ENCODE peak calls at places on chromosomes 7 and 10, in four cellular contexts. One of them, this sample, is unnamed. For H3K27me3, H3K4me1 and H3K36me3, the result is how much of the 10 kb centered on the place peaks cover.

GRCh38 chr10:106863549-106863948 is 301.0 kb downstream of the SORCS1 start:
- DNase-seq in body of pancreas: no peak
- DNase-seq in trophoblast cell: no peak
- DNase-seq in aorta: no peak
- DNase-seq in this sample: no peak

GRCh38 chr10:71952745-71953144 is 11.4 kb upstream of the CHST3 start:
- DNase-seq in body of pancreas: no peak
- DNase-seq in trophoblast cell: no peak
- DNase-seq in aorta: no peak
- DNase-seq in this sample: no peak

GRCh38 chr7:105493928-105494325 is 28.1 kb downstream of the PUS7 start:
- DNase-seq in body of pancreas: no peak
- DNase-seq in trophoblast cell: peak
- DNase-seq in aorta: peak
- DNase-seq in this sample: no peak

GRCh38 chr10:7397636-7398035 is 13.2 kb downstream of the SFMBT2 start:
- DNase-seq in body of pancreas: no peak
- DNase-seq in trophoblast cell: no peak
- DNase-seq in aorta: no peak
- DNase-seq in this sample: no peak

GRCh38 chr10:113458461-113458860 is 94.4 kb upstream of the HABP2 start:
- DNase-seq in body of pancreas: no peak
- DNase-seq in trophoblast cell: no peak
- DNase-seq in aorta: no peak
- DNase-seq in this sample: no peak

GRCh38 chr10:70444613-70445222 is 3.2 kb upstream of the NODAL start:
- DNase-seq in body of pancreas: no peak
- DNase-seq in trophoblast cell: no peak
- DNase-seq in aorta: no peak
- DNase-seq in this sample: no peak

GRCh38 chr10:79047875-79048638 is 20.7 kb upstream of the ZMIZ1 start:
- DNase-seq in body of pancreas: no peak
- DNase-seq in trophoblast cell: no peak
- DNase-seq in aorta: peak
- DNase-seq in this sample: no peak

GRCh38 chr7:89029864-89030263 is 234.3 kb upstream of the TEX47 start:
- DNase-seq in body of pancreas: no peak
- DNase-seq in trophoblast cell: no peak
- DNase-seq in aorta: no peak
- DNase-seq in this sample: peak

GRCh38 chr7:101900103-101900502 is 82.7 kb downstream of the CUX1 start:
- DNase-seq in body of pancreas: no peak
- DNase-seq in trophoblast cell: no peak
- DNase-seq in aorta: peak
- DNase-seq in this sample: no peak

GRCh38 chr10:104486803-104487202 is 133.2 kb downstream of the CFAP58 start:
- DNase-seq in body of pancreas: no peak
- DNase-seq in trophoblast cell: no peak
- DNase-seq in aorta: no peak
- DNase-seq in this sample: no peak

GRCh38 chr10:106705576-106706526 is 458.7 kb downstream of the SORCS1 start:
- DNase-seq in body of pancreas: peak
- DNase-seq in trophoblast cell: peak
- DNase-seq in aorta: no peak
- DNase-seq in this sample: no peak

GRCh38 chr10:63376560-63377304 is 89.0 kb downstream of the JMJD1C start:
- DNase-seq in body of pancreas: no peak
- DNase-seq in trophoblast cell: peak
- DNase-seq in aorta: no peak
- DNase-seq in this sample: no peak

GRCh38 chr10:78042058-78042751 is 8.5 kb downstream of the RPS24 start:
- DNase-seq in body of pancreas: no peak
- DNase-seq in trophoblast cell: no peak
- DNase-seq in aorta: no peak
- DNase-seq in this sample: no peak

GRCh38 chr7:149750122-149750845 is 23.1 kb downstream of the ZNF467 start:
- DNase-seq in body of pancreas: no peak
- DNase-seq in trophoblast cell: no peak
- DNase-seq in aorta: no peak
- DNase-seq in this sample: no peak

GRCh38 chr7:121366852-121367431 is 29.2 kb downstream of the FAM3C start:
- DNase-seq in body of pancreas: no peak
- DNase-seq in trophoblast cell: peak
- DNase-seq in aorta: no peak
- DNase-seq in this sample: peak

GRCh38 chr7:112422842-112423496 is 27.3 kb upstream of the IFRD1 start:
- DNase-seq in body of pancreas: peak
- DNase-seq in trophoblast cell: peak
- DNase-seq in aorta: peak
- DNase-seq in this sample: peak

GRCh38 chr7:98879989-98880337 is 1.6 kb downstream of the TRRAP start:
- DNase-seq in body of pancreas: no peak
- DNase-seq in trophoblast cell: no peak
- DNase-seq in aorta: no peak
- DNase-seq in this sample: no peak

GRCh38 chr7:44097064-44097932 is 6.8 kb upstream of the AEBP1 start:
- DNase-seq in body of pancreas: no peak
- DNase-seq in trophoblast cell: no peak
- DNase-seq in aorta: no peak
- DNase-seq in this sample: no peak

GRCh38 chr10:104937528-104937927 is 296.4 kb downstream of the SORCS3 start:
- DNase-seq in body of pancreas: peak
- DNase-seq in trophoblast cell: no peak
- DNase-seq in aorta: no peak
- DNase-seq in this sample: no peak

GRCh38 chr7:119720541-119720940 is 552.4 kb upstream of the KCND2 start:
- DNase-seq in body of pancreas: no peak
- DNase-seq in trophoblast cell: peak
- DNase-seq in aorta: no peak
- DNase-seq in this sample: no peak

GRCh38 chr7:48035967-48036478 is 680 bp downstream of the C7orf57 start:
- DNase-seq in body of pancreas: peak
- DNase-seq in trophoblast cell: peak
- DNase-seq in aorta: peak
- DNase-seq in this sample: peak

GRCh38 chr7:70135656-70136055 is 537.4 kb downstream of the AUTS2 start:
- DNase-seq in body of pancreas: no peak
- DNase-seq in trophoblast cell: no peak
- DNase-seq in aorta: no peak
- DNase-seq in this sample: no peak

GRCh38 chr7:42247301-42247700 is 10.3 kb upstream of the GLI3 start:
- DNase-seq in body of pancreas: no peak
- DNase-seq in trophoblast cell: peak
- DNase-seq in aorta: no peak
- DNase-seq in this sample: no peak

GRCh38 chr7:77197135-77197534 is 2.5 kb downstream of the FGL2 start:
- DNase-seq in body of pancreas: no peak
- DNase-seq in trophoblast cell: no peak
- DNase-seq in aorta: no peak
- DNase-seq in this sample: no peak

GRCh38 chr7:90698616-90699015 is 102.5 kb downstream of the CDK14 start:
- DNase-seq in body of pancreas: no peak
- DNase-seq in trophoblast cell: no peak
- DNase-seq in aorta: no peak
- DNase-seq in this sample: no peak

GRCh38 chr7:151393031-151393977 is 16.5 kb downstream of the WDR86 start:
- DNase-seq in body of pancreas: no peak
- DNase-seq in trophoblast cell: no peak
- DNase-seq in aorta: peak
- DNase-seq in this sample: no peak

GRCh38 chr7:98836811-98837631 is 32.8 kb downstream of the TMEM130 start:
- DNase-seq in body of pancreas: peak
- DNase-seq in trophoblast cell: peak
- DNase-seq in aorta: no peak
- DNase-seq in this sample: peak

GRCh38 chr10:45076847-45077246 is 76.1 kb downstream of the ZNF22 start:
- DNase-seq in body of pancreas: no peak
- DNase-seq in trophoblast cell: no peak
- DNase-seq in aorta: no peak
- DNase-seq in this sample: no peak

GRCh38 chr10:124990671-124991625 is 49.0 kb downstream of the ZRANB1 start:
- DNase-seq in body of pancreas: no peak
- DNase-seq in trophoblast cell: no peak
- DNase-seq in aorta: no peak
- DNase-seq in this sample: no peak

GRCh38 chr10:14349081-14349480 is 18.4 kb upstream of the FRMD4A start:
- DNase-seq in body of pancreas: no peak
- DNase-seq in trophoblast cell: no peak
- DNase-seq in aorta: no peak
- DNase-seq in this sample: no peak

GRCh38 chr10:61943699-61944444 is 42.4 kb downstream of the ARID5B start:
- DNase-seq in body of pancreas: no peak
- DNase-seq in trophoblast cell: peak
- DNase-seq in aorta: no peak
- DNase-seq in this sample: peak

GRCh38 chr10:94219829-94220228 is 142.9 kb downstream of the NOC3L start:
- DNase-seq in body of pancreas: no peak
- DNase-seq in trophoblast cell: no peak
- DNase-seq in aorta: no peak
- DNase-seq in this sample: no peak

GRCh38 chr7:24884401-24884800 is 95.6 kb downstream of the OSBPL3 start:
- DNase-seq in body of pancreas: no peak
- DNase-seq in trophoblast cell: no peak
- DNase-seq in aorta: no peak
- DNase-seq in this sample: no peak

DNA sequence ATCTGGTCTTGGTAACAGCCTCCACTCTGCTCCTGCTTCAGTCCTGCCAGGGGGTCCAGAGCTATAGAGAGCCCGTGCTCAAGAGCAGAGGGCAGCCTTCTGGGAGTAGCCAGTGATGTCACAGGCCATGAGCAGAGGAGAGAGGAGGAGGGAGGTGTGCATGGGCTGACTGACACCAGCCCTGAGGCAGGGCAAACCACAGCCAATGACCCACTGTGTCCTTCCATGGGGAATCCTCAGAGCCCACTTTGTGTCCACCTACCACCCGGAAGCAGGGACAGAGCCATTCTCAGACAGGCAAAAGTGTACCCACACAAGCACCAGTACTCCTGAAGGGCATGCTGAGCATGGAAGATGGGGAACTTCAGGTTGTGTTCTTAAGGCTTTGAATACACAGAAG is at the start of gene PAX4:
- DNase-seq in body of pancreas: no peak
- DNase-seq in trophoblast cell: no peak
- DNase-seq in aorta: no peak
- DNase-seq in this sample: no peak
- H3K27me3 ChIP-seq in body of pancreas: under half
- H3K27me3 ChIP-seq in trophoblast cell: under half
- H3K27me3 ChIP-seq in aorta: under half
- H3K27me3 ChIP-seq in this sample: half or more

DNA sequence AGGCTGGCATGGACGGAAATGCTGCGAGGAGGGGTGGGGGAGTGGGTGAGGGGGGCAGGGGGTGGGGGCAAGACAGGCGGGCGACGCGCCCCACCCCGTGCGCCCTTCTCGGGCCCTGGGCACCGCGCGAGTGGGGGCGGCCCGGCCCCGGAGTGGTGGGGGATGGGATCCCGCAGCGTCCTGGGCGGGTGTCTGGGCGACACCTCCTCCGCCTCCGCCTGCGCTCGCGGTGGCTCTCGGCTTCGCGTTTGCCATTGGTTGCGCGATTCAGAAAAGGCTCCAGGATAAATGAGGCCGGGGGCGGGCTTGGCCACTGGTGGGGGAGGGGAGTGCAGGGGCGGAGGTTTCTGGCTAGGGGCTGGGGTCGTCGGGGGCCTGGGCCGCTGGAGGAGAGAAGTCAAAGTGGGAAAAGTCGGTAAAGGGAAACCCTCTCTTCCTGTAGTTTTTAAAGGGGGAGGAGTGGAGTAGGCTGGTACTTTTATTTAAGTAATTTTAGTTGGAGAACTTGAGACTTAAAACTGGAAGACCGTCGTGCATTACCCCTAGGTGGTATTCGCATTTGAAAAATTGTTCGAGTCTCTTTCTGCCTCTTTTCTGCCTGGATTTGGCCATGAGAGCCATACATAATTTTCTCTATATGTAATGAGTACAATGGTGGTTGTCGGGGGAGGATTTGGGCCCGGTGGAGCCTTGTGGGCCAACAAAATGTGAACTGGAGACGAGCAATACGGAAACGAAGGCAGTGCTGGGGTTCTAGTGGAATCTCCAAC is 984 bp upstream of the IGF2BP3 start:
- DNase-seq in body of pancreas: no peak
- DNase-seq in trophoblast cell: peak
- DNase-seq in aorta: no peak
- DNase-seq in this sample: peak
- H3K4me1 ChIP-seq in body of pancreas: under half
- H3K4me1 ChIP-seq in trophoblast cell: under half
- H3K4me1 ChIP-seq in aorta: under half
- H3K4me1 ChIP-seq in this sample: under half

GRCh38 chr7:37570145-37570544 is 113.4 kb upstream of the GPR141 start:
- DNase-seq in body of pancreas: no peak
- DNase-seq in trophoblast cell: peak
- DNase-seq in aorta: no peak
- DNase-seq in this sample: no peak
- H3K36me3 ChIP-seq in body of pancreas: under half
- H3K36me3 ChIP-seq in trophoblast cell: under half
- H3K36me3 ChIP-seq in aorta: under half
- H3K36me3 ChIP-seq in this sample: under half

GRCh38 chr10:123862421-123863188 is 29.0 kb downstream of the CPXM2 start:
- DNase-seq in body of pancreas: no peak
- DNase-seq in trophoblast cell: no peak
- DNase-seq in aorta: no peak
- DNase-seq in this sample: no peak

GRCh38 chr10:123863189-123863580 is 28.4 kb downstream of the CPXM2 start:
- DNase-seq in body of pancreas: no peak
- DNase-seq in trophoblast cell: no peak
- DNase-seq in aorta: no peak
- DNase-seq in this sample: no peak

GRCh38 chr10:123864923-123865322 is 26.7 kb downstream of the CPXM2 start:
- DNase-seq in body of pancreas: no peak
- DNase-seq in trophoblast cell: no peak
- DNase-seq in aorta: peak
- DNase-seq in this sample: no peak

GRCh38 chr10:123865350-123865749 is 26.3 kb downstream of the CPXM2 start:
- DNase-seq in body of pancreas: no peak
- DNase-seq in trophoblast cell: no peak
- DNase-seq in aorta: no peak
- DNase-seq in this sample: no peak

DNA sequence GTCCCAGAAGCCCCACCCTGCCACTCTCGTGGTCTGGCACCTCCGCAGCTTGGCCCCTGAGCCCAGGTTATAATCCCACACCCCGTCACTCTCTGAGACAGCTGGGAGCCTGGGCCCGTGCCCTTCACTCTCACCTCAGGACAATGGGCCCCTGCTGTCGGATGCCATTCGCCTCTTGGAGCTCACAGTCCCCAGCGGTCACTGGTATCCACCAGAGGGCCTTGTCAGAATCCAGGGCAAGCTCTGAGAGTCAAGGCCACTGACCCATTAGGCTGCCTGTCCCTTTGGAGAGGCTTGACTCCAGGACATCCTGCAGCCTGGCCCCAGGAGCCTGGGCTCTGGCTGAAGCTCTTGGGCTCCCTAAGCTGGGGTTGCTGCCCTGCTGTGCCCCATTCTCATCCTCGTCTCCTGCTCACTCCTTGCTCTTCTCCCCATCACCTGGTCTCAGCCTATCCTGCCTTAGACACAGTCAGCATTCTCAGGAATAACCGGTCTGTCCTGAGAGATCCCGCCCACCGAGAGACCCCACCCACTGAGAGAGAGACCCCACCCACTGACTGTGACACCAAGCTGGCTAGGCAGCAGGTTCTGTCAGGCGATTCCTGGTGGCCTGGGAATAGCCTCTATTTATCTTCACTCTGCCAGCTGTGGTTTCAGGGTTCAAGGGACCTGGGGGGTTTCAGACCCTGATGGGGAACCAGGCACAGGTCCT is 27.7 kb downstream of the CPXM2 start:
- DNase-seq in body of pancreas: no peak
- DNase-seq in trophoblast cell: no peak
- DNase-seq in aorta: no peak
- DNase-seq in this sample: no peak
- H3K27me3 ChIP-seq in body of pancreas: under half
- H3K27me3 ChIP-seq in trophoblast cell: under half
- H3K27me3 ChIP-seq in aorta: under half
- H3K27me3 ChIP-seq in this sample: half or more

This sample was measured in PC-9.